ENCODE peak calls at places on chromosomes 3 and 15, in eight cellular contexts. J, E, N, L, K, Q, H and Y are unnamed samples.

GRCh38 chr15:29103825-29104565 is 165.6 kb downstream of the NSMCE3 start:
- DNase-seq in H (peak), L (peak), N (peak), Q (peak), K (peak), J (peak), E (peak), Y (peak)

GRCh38 chr15:56886450-56886856 is 32.0 kb upstream of the TCF12 start:
- DNase-seq in Q (no peak), L (no peak), E (peak), N (no peak), J (no peak), H (no peak), K (no peak), Y (no peak)

GRCh38 chr3:179673522-179673921 is 20.7 kb downstream of the USP13 start:
- DNase-seq in K (no peak), N (no peak), J (no peak), L (no peak), H (no peak), Q (no peak), E (no peak), Y (no peak)

GRCh38 chr3:40737343-40737742 is 212.6 kb downstream of the ZNF621 start:
- DNase-seq in J (no peak), H (no peak), E (no peak), N (no peak), K (no peak), Q (no peak), L (no peak), Y (no peak)

GRCh38 chr3:71652786-71653419 is 69.4 kb upstream of the FOXP1 start:
- DNase-seq in J (no peak), K (peak), H (no peak), N (peak), Q (peak), L (peak), E (peak), Y (peak)

GRCh38 chr3:121063628-121064027 is 155.6 kb downstream of the STXBP5L start:
- DNase-seq in N (no peak), H (no peak), E (no peak), J (no peak), L (no peak), Q (no peak), K (no peak), Y (no peak)

GRCh38 chr3:14587733-14588360 is 47.7 kb upstream of the GRIP2 start:
- DNase-seq in E (peak), Q (no peak), N (no peak), K (no peak), L (peak), H (no peak), J (no peak), Y (no peak)

GRCh38 chr3:116394365-116394764 is 50.9 kb downstream of the LSAMP start:
- DNase-seq in Q (no peak), N (no peak), K (no peak), L (no peak), E (no peak), J (no peak), H (no peak), Y (peak)

GRCh38 chr3:131218196-131218595 is 163.4 kb upstream of the NUDT16 start:
- DNase-seq in L (no peak), K (no peak), Q (no peak), N (no peak), J (no peak), E (peak), H (no peak), Y (no peak)

GRCh38 chr3:10602769-10603768 is 97.7 kb upstream of the ATP2B2 start:
- DNase-seq in N (no peak), L (no peak), E (no peak), J (no peak), K (no peak), Q (no peak), H (no peak), Y (no peak)

GRCh38 chr3:12926660-12927059 is 85.3 kb upstream of the RPL32 start:
- DNase-seq in L (no peak), Q (no peak), K (peak), J (no peak), N (no peak), H (no peak), E (no peak), Y (no peak)

GRCh38 chr3:53104762-53105161 is 25.5 kb downstream of the RFT1 start:
- DNase-seq in J (no peak), E (no peak), K (no peak), H (no peak), L (no peak), Q (no peak), N (no peak), Y (no peak)

GRCh38 chr3:119662604-119663377 is 2.4 kb upstream of the POPDC2 start:
- DNase-seq in K (no peak), N (no peak), H (no peak), E (no peak), J (no peak), L (no peak), Q (no peak), Y (no peak)

GRCh38 chr3:134309987-134310700 is 59.5 kb upstream of the RYK start:
- DNase-seq in H (no peak), N (no peak), J (no peak), L (peak), E (no peak), Q (no peak), K (no peak), Y (no peak)

GRCh38 chr15:32750981-32751380 is 33.2 kb downstream of the GREM1 start:
- DNase-seq in L (no peak), N (no peak), K (no peak), Q (no peak), H (no peak), J (no peak), E (no peak), Y (no peak)

GRCh38 chr3:109195812-109196211 is 59.3 kb downstream of the C3orf85 start:
- DNase-seq in L (peak), H (no peak), Q (no peak), K (no peak), E (peak), N (no peak), J (no peak), Y (no peak)

GRCh38 chr3:152942366-152942765 is 107.4 kb downstream of the P2RY1 start:
- DNase-seq in K (no peak), H (no peak), Q (no peak), E (peak), J (no peak), N (no peak), L (no peak), Y (no peak)

GRCh38 chr3:56591256-56591655 is 34.3 kb downstream of the CCDC66 start:
- DNase-seq in N (no peak), H (no peak), J (no peak), K (no peak), L (no peak), E (no peak), Q (no peak), Y (no peak)

GRCh38 chr15:74505837-74506514 is 35.0 kb upstream of the ARID3B start:
- DNase-seq in J (no peak), Q (no peak), L (no peak), E (no peak), K (no peak), N (no peak), H (no peak), Y (no peak)

GRCh38 chr3:42052132-42052866 is 38.9 kb upstream of the TRAK1 start:
- DNase-seq in Q (peak), E (peak), H (no peak), K (no peak), L (no peak), J (no peak), N (no peak), Y (no peak)

GRCh38 chr15:67105065-67105951 is 39.9 kb downstream of the SMAD3 start:
- DNase-seq in J (no peak), K (no peak), Q (peak), E (peak), N (peak), L (peak), H (peak), Y (peak)

GRCh38 chr3:102745881-102746280 is 311.1 kb downstream of the ZPLD1 start:
- DNase-seq in K (no peak), N (no peak), J (no peak), H (no peak), Q (no peak), L (peak), E (no peak), Y (peak)

GRCh38 chr3:42473083-42473932 is 29.1 kb upstream of the VIPR1 start:
- DNase-seq in E (peak), J (no peak), Q (peak), K (no peak), H (peak), N (no peak), L (no peak), Y (no peak)

GRCh38 chr3:11610044-11610671 is 33.6 kb downstream of the VGLL4 start:
- DNase-seq in K (peak), Q (no peak), H (no peak), J (no peak), N (no peak), L (no peak), E (peak), Y (no peak)

GRCh38 chr3:11195201-11195600 is 40.9 kb downstream of the HRH1 start:
- DNase-seq in J (no peak), K (no peak), E (no peak), H (no peak), Q (peak), N (no peak), L (no peak), Y (no peak)

GRCh38 chr3:5188419-5189405 is 1.2 kb downstream of the EDEM1 start:
- DNase-seq in Q (peak), H (no peak), N (no peak), J (peak), E (no peak), L (peak), K (no peak), Y (peak)

GRCh38 chr3:35616346-35616745 is 23.0 kb upstream of the ARPP21 start:
- DNase-seq in H (no peak), E (no peak), N (no peak), K (no peak), L (no peak), J (no peak), Q (no peak), Y (no peak)

GRCh38 chr3:157360044-157360443 is 76.6 kb upstream of the PTX3 start:
- DNase-seq in E (peak), H (no peak), Q (peak), J (no peak), N (peak), K (no peak), L (peak), Y (peak)

GRCh38 chr3:127889461-127889863 is 25.6 kb upstream of the KBTBD12 start:
- DNase-seq in L (no peak), Q (no peak), N (no peak), E (peak), H (no peak), K (no peak), J (no peak), Y (no peak)

GRCh38 chr3:32384938-32385337 is 6.7 kb upstream of the CMTM7 start:
- DNase-seq in J (no peak), E (peak), H (no peak), K (peak), N (no peak), Q (no peak), L (no peak), Y (no peak)

GRCh38 chr3:19074257-19074938 is 73.9 kb upstream of the KCNH8 start:
- DNase-seq in K (no peak), Q (no peak), H (no peak), N (no peak), E (no peak), L (no peak), J (no peak), Y (no peak)

GRCh38 chr3:127767126-127767525 is 55.2 kb downstream of the MGLL start:
- DNase-seq in K (no peak), H (no peak), E (no peak), N (no peak), L (peak), Q (no peak), J (no peak), Y (no peak)

GRCh38 chr3:87791248-87792027 is 267.4 kb downstream of the CGGBP1 start:
- DNase-seq in Q (no peak), E (no peak), H (no peak), J (no peak), K (no peak), N (no peak), L (no peak), Y (no peak)

GRCh38 chr3:87796137-87796899 is 262.5 kb downstream of the CGGBP1 start:
- DNase-seq in N (no peak), Q (peak), H (no peak), L (no peak), J (no peak), K (no peak), E (peak), Y (peak)

GRCh38 chr3:87792193-87792531 is 266.6 kb downstream of the CGGBP1 start:
- DNase-seq in E (peak), J (no peak), K (no peak), Q (no peak), N (no peak), H (no peak), L (peak), Y (no peak)

GRCh38 chr3:87793322-87793877 is 265.4 kb downstream of the CGGBP1 start:
- DNase-seq in K (no peak), J (no peak), H (no peak), N (no peak), E (no peak), Q (no peak), L (peak), Y (peak)

DNA sequence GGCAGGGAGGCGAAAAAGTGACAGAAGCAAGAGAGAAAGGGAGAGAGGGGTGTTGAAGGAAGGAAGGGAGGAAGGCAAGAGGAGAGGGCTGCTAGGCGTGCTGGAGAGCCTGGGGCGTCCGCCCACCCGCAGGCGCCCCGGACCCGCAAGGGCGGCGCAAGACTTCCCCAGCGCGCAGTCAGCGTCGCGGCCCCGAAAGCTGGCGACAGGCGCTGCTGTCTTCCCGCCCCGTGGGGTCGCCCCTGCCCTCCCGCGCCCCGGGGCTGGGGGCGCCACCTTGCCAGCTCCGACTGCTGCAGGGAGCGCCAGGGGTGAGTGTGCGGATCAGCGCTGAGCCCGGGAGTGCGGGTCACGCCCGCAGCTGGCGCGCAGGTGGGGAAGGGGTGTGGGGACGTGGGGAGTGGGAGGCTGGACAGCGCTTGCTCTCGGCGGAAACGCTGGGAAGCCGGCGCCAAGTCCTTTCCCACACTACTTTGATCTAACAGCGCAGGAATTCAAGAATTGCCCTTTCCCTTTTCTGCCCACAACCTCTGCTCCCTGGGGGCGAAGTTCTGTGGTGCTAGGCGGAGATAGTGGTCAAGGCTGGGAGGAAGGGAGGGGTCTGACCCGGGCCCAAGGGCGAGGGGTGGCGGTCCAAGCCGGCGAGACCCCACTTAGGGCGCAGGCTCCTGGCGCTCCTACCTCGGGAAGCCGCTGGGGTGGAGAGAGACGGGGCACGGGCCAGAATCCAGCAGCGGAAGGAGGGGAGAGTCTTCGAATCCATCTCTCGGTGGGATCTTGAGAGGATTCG is 266.1 kb downstream of the CGGBP1 start:
- DNase-seq in E (peak), H (no peak), L (peak), J (peak), K (no peak), N (no peak), Q (no peak), Y (peak)
- H3K4me3 ChIP-seq in E (peak), H (peak), L (peak), J (peak), K (peak), N (no peak), Q (peak), Y (peak)

GRCh38 chr15:55652909-55653495 is 64.9 kb upstream of the PYGO1 start:
- DNase-seq in H (no peak), E (no peak), K (no peak), J (no peak), L (no peak), N (no peak), Q (no peak), Y (no peak)
- TF ChIP-seq CTCF in H (no peak), E (no peak), K (no peak), J (no peak), L (no peak), N (no peak), Q (no peak), Y (no peak)

DNA sequence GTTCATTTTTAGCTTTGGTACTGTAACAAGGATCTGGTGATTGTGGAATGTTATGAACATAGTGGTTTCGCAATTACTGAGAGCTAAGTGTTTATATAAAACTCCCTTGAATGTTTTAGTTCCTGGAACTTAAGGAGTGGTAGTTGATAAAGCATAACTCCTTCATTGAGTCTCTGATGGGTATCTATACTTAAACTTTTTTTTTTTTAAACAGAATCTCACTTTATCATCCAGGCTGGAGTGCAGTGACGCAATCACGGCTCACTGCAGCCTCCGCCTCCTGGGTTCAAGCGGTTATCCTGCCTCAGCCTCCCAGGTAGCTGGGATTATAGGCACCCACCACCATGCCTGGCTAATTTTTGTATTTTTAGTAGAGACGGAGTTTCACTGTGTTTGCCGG is 11.3 kb downstream of the PRKCI start:
- DNase-seq in E (peak), N (peak), H (no peak), Q (no peak), J (no peak), L (peak), K (peak), Y (peak)
- H3K27ac ChIP-seq in E (peak), N (peak), H (peak), Q (no peak), J (no peak), L (peak), K (no peak), Y (no peak)

DNA sequence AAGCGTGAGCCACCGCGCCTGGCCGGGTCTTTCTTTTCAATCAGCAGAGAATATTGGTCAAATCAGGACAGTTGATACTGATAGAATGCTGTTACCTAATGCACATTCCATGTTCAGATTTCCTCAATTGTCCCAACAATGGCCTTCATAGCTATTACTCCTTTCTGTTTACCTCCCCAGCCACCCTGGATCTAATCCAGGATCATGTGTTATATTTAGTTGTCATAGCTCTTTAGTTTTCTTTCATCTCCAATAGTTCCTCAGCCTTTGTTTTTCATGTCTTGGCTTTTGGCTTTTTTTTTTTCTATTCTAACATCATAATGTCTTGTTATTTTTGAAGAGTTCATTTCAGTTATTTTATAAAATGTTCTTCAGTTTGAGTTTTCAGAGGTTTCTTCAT is 14.6 kb downstream of the USP3 start:
- DNase-seq in N (no peak), L (no peak), Q (peak), J (no peak), E (no peak), H (no peak), K (no peak), Y (no peak)
- H3K4me3 ChIP-seq in N (no peak), L (no peak), Q (no peak), J (no peak), E (no peak), H (no peak), K (no peak), Y (no peak)

GRCh38 chr15:81174125-81174524 is 22.6 kb upstream of the IL16 start:
- DNase-seq in J (no peak), L (no peak), K (peak), H (no peak), Q (no peak), E (no peak), N (no peak), Y (no peak)

GRCh38 chr15:81174759-81175327 is 21.8 kb upstream of the IL16 start:
- DNase-seq in N (no peak), H (no peak), Q (no peak), K (no peak), L (no peak), E (no peak), J (no peak), Y (no peak)

GRCh38 chr15:81175496-81175895 is 21.2 kb upstream of the IL16 start:
- DNase-seq in J (no peak), Q (no peak), N (no peak), K (no peak), E (no peak), L (no peak), H (no peak), Y (no peak)

GRCh38 chr15:81178365-81178764 is 18.3 kb upstream of the IL16 start:
- DNase-seq in Q (no peak), J (no peak), E (no peak), N (no peak), K (no peak), L (no peak), H (no peak), Y (no peak)

GRCh38 chr15:81176291-81176893 is 20.3 kb upstream of the IL16 start:
- DNase-seq in L (no peak), N (no peak), E (no peak), H (no peak), J (no peak), K (peak), Q (no peak), Y (no peak)
- TF ChIP-seq CTCF in L (no peak), N (no peak), E (no peak), H (no peak), J (peak), K (peak), Q (no peak), Y (no peak)